ENCODE peak calls at places on chromosomes 12 and 14, in ten cellular contexts. A, V, L, Y, G, J, T, P, Q and B are unnamed samples.

GRCh38 chr12:12788675-12789368 is 3.4 kb downstream of the APOLD1 start:
- DNase-seq in Y (peak), T (peak), G (peak), J (peak), Q (peak), V (peak), A (no peak), P (peak), L (peak), B (no peak)

GRCh38 chr12:103780093-103780440 is 61.0 kb downstream of the NT5DC3 start:
- DNase-seq in P (no peak), G (no peak), A (no peak), V (no peak), Y (no peak), Q (no peak), T (peak), J (no peak), L (no peak), B (no peak)

GRCh38 chr12:3035171-3035570 is 42.0 kb upstream of the TSPAN9 start:
- DNase-seq in P (peak), Q (no peak), Y (peak), L (no peak), V (no peak), J (no peak), G (no peak), A (no peak), T (no peak), B (no peak)

GRCh38 chr12:32309811-32310755 is 89.3 kb upstream of the FGD4 start:
- DNase-seq in Q (no peak), V (no peak), T (peak), G (no peak), L (no peak), A (no peak), J (no peak), Y (no peak), P (no peak), B (no peak)

GRCh38 chr12:85575115-85576096 is 260.8 kb downstream of the RASSF9 start:
- DNase-seq in A (no peak), Y (peak), L (peak), G (peak), V (peak), Q (peak), J (no peak), T (peak), P (peak), B (no peak)

GRCh38 chr12:67797769-67798168 is 149.2 kb downstream of the DYRK2 start:
- DNase-seq in V (no peak), T (no peak), G (no peak), Q (no peak), J (no peak), P (no peak), Y (no peak), A (no peak), L (no peak), B (no peak)

GRCh38 chr12:120689397-120690082 is 2.6 kb downstream of the MLEC start:
- DNase-seq in P (no peak), Q (no peak), A (no peak), T (no peak), V (no peak), J (no peak), L (no peak), Y (no peak), G (no peak), B (no peak)

GRCh38 chr14:89466460-89466859 is 49.4 kb upstream of the FOXN3 start:
- DNase-seq in V (no peak), L (no peak), Y (no peak), G (no peak), A (no peak), J (peak), T (no peak), P (no peak), Q (no peak), B (no peak)

GRCh38 chr12:53128780-53129747 is 25.8 kb downstream of the SOAT2 start:
- DNase-seq in Y (no peak), J (no peak), V (no peak), Q (no peak), G (no peak), P (no peak), T (no peak), A (no peak), L (no peak), B (no peak)

GRCh38 chr12:44889162-44889561 is 13.0 kb upstream of the NELL2 start:
- DNase-seq in G (no peak), L (no peak), V (no peak), T (no peak), P (no peak), Q (no peak), A (no peak), Y (no peak), J (no peak), B (no peak)
- TF ChIP-seq CTCF in G (no peak), L (no peak), V (no peak), T (no peak), P (no peak), Q (no peak), A (no peak), Y (no peak), J (no peak), B (no peak)

GRCh38 chr14:23209651-23210423 is 26.4 kb upstream of the SLC7A8 start:
- DNase-seq in L (no peak), V (no peak), Y (no peak), P (no peak), J (no peak), A (no peak), G (no peak), Q (no peak), T (peak), B (no peak)
- TF ChIP-seq CTCF in L (no peak), V (no peak), Y (no peak), P (no peak), J (no peak), A (no peak), G (no peak), Q (no peak), T (no peak), B (no peak)

DNA sequence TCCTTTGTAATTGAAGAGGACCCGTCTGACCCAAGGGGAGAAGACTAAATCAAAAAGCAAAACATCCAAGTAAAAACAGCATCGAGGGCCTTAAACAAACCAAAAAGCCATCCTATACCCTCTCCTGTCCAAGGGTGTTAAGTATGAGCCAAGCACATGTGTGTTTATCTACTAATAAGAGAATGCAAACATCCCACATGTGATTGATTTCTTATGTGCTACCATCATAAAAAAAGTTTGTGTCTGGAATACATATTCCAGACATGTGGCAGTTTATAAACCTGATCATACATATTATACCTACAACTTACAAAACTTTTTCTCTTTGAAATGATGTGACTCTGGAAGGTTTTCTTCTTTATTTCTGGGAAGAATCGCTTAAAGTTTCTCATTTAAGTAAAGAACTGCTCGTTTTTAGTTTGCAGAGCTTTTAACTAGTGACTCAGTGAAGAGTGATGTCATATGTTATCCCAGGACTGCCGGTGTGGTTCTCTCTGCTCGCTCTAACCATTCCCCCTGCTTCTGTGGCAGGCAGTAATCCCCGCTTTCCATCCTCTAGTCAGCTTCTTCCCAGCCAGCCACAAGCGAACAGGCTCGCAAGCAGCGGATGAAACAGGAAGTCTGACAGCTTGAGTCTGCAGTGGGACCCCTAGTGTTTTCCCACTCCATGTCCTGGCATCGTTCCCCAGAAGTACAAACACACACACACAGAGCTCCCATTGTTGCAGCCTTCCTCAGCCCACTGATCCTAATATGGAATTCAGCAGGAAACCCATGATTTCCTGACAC is 431 bp upstream of the RHOJ start:
- DNase-seq in T (peak), J (no peak), V (peak), G (no peak), L (no peak), Q (peak), Y (peak), A (peak), P (peak), B (peak)
- TF ChIP-seq CTCF in T (peak), J (no peak), V (peak), G (no peak), L (no peak), Q (peak), Y (peak), A (no peak), P (no peak), B (no peak)

DNA sequence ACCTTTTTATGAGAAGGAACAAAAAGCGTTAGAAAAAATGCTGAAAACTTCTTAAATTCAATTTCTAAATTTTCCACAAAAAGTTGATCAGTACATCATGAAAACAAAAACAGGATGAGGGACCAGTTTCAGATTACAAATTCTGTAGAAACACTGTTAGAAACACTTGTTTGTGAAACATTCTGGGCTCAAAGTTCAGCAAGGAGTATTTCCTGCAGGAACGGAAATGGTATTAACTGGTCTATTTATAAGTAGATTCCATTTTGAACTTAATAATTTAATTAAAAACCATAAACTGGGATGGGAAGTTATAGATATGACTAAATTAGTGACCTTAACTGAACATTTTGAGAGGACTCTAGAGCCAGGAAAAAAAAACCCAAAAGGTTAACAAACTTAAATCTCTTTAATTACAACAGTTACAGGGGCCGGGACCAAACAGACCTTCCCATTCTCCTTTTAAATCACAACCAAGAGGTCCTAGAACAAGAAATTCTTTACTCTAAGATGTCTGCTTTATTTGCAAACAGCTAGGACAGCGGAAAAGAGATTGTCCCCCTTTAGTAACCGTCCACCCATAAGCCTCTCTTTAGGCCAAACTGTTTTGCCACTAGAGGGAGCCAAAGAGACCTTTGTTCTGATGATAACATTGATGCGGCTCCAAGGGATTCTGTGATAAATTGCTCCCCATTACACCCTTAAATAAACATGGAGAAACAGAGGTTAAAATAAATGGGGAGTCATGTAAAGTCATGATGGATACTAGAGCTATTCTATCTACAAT is 69.0 kb upstream of the RERGL start:
- DNase-seq in T (peak), Y (no peak), L (peak), V (no peak), P (peak), G (no peak), Q (peak), A (no peak), J (peak), B (no peak)
- TF ChIP-seq CTCF in T (peak), Y (peak), L (peak), V (peak), P (peak), G (peak), Q (peak), A (peak), J (peak), B (peak)

DNA sequence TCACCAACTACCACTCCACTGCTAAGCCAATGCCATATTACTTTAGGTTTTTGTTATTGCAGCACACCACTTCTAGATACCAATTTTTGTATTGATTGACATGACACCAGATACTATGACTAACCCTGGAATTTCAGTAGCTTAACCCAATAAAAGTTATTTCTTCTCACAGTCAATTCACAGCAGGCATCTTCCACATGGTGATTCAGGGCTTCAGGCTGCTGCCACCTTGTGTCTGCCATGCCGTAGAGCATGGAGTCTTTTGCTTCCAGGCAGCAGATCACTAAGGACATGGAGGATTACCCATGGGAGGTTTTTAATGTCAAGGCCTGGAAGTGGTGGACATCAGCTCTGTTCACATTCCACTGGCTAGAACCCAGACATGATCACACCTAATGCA is 56.4 kb upstream of the LTA4H start:
- DNase-seq in J (no peak), P (no peak), T (no peak), V (no peak), G (peak), L (no peak), Y (no peak), A (no peak), Q (no peak), B (no peak)
- TF ChIP-seq CTCF in J (no peak), P (no peak), T (no peak), V (no peak), G (peak), L (no peak), Y (no peak), A (no peak), Q (no peak), B (no peak)

GRCh38 chr12:51922762-51923505 is 15.6 kb downstream of the ACVRL1 start:
- DNase-seq in L (no peak), G (no peak), V (peak), A (no peak), J (no peak), T (peak), Y (peak), P (no peak), Q (no peak), B (no peak)
- TF ChIP-seq CTCF in L (no peak), G (no peak), V (no peak), A (no peak), J (no peak), T (peak), Y (no peak), P (no peak), Q (no peak), B (no peak)

DNA sequence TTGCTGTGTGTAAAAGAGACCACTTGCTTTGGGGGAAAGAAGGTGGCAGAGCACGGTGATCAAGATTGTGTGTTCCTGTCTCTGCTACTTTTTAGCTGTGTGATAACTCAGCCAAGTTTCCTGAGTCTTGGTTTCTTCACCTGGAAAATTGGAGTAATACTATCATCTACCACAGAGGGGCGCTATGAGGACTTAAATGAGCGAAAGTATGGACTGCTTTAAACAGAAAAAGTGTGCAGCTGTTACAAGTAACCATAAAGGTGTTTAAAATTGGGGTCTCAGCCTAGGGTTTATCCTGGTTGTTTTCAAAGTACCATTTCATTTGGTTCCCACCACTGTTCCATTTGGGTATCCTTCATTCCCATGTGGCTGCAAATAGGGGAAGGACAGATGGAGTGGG is 65.9 kb upstream of the WSCD2 start:
- DNase-seq in Y (no peak), A (no peak), P (peak), V (no peak), T (peak), L (no peak), Q (no peak), G (peak), J (no peak), B (no peak)
- TF ChIP-seq CTCF in Y (no peak), A (no peak), P (peak), V (peak), T (peak), L (no peak), Q (peak), G (peak), J (no peak), B (no peak)